ENCODE peak calls at places on chromosomes 5 and 9, in eight cellular contexts. Q is lower lobe of right lung, V is Panc1, E is mammary epithelial cell, L is BJ, C is colonic mucosa, Z is tibial artery, N is spleen. K is an unnamed sample.

GRCh38 chr9:68690088-68690487 is 15.0 kb upstream of the PIP5K1B start:
- DNase-seq in Q (peak; percentile 56), V (no peak), E (no peak), L (no peak), C (no peak), Z (peak; percentile 53), N (no peak), K (no peak)

GRCh38 chr9:77912895-77913693 is 118.5 kb downstream of the GNAQ start:
- DNase-seq in Q (no peak), V (no peak), E (peak; percentile 58), L (no peak), C (no peak), Z (no peak), N (no peak), K (no peak)

GRCh38 chr9:112032733-112033132 is 136.1 kb downstream of the UGCG start:
- DNase-seq in Q (no peak), V (no peak), E (no peak), L (no peak), C (no peak), Z (no peak), N (no peak), K (no peak)

GRCh38 chr9:135902655-135903357 is 4.5 kb downstream of the CAMSAP1 start:
- DNase-seq in Q (no peak), V (no peak), E (peak; percentile 64), L (no peak), C (no peak), Z (no peak), N (peak; percentile 54), K (no peak)

GRCh38 chr9:4508246-4508906 is 18.1 kb downstream of the SLC1A1 start:
- DNase-seq in Q (no peak), V (no peak), E (peak; percentile 81), L (no peak), C (no peak), Z (no peak), N (no peak), K (no peak)

GRCh38 chr5:69136296-69136695 is 30.7 kb upstream of the CCNB1 start:
- DNase-seq in Q (no peak), V (no peak), E (no peak), L (no peak), C (no peak), Z (no peak), N (no peak), K (peak; percentile 43)

GRCh38 chr5:173140769-173141168 is 3.6 kb upstream of the BNIP1 start:
- DNase-seq in Q (no peak), V (no peak), E (no peak), L (no peak), C (no peak), Z (no peak), N (no peak), K (no peak)

GRCh38 chr9:70192707-70193106 is 66.1 kb upstream of the SMC5 start:
- DNase-seq in Q (no peak), V (no peak), E (peak; percentile 49), L (no peak), C (no peak), Z (no peak), N (no peak), K (no peak)

GRCh38 chr5:166102947-166103346 is 2188.5 kb upstream of the WWC1 start:
- DNase-seq in Q (no peak), V (no peak), E (no peak), L (no peak), C (no peak), Z (no peak), N (no peak), K (no peak)

GRCh38 chr5:141492168-141492885 is 3.4 kb downstream of the PCDHGC5 start:
- DNase-seq in Q (no peak), V (no peak), E (no peak), L (no peak), C (no peak), Z (no peak), N (peak; percentile 79), K (peak; percentile 73)

GRCh38 chr5:52657231-52657645 is 130.5 kb upstream of the ITGA1 start:
- DNase-seq in Q (no peak), V (peak; percentile 17), E (peak; percentile 23), L (no peak), C (no peak), Z (no peak), N (no peak), K (peak; percentile 6)

GRCh38 chr9:98096091-98096490 is 22.9 kb downstream of the TRIM14 start:
- DNase-seq in Q (no peak), V (no peak), E (no peak), L (no peak), C (no peak), Z (no peak), N (no peak), K (no peak)

GRCh38 chr5:143693691-143694252 is 118.2 kb upstream of the HMHB1 start:
- DNase-seq in Q (no peak), V (no peak), E (no peak), L (no peak), C (no peak), Z (no peak), N (no peak), K (peak; percentile 48)

GRCh38 chr5:127757576-127757975 is 54.4 kb downstream of the CCDC192 start:
- DNase-seq in Q (no peak), V (peak; percentile 47), E (peak; percentile 53), L (no peak), C (peak; percentile 69), Z (no peak), N (no peak), K (no peak)

GRCh38 chr9:130193119-130193518 is 20.9 kb downstream of the NCS1 start:
- DNase-seq in Q (no peak), V (no peak), E (no peak), L (no peak), C (no peak), Z (no peak), N (no peak), K (no peak)

GRCh38 chr5:62312674-62313073 is 6.7 kb downstream of the KIF2A start:
- DNase-seq in Q (no peak), V (no peak), E (no peak), L (no peak), C (no peak), Z (no peak), N (no peak), K (no peak)

GRCh38 chr9:137252555-137253506 is 1.7 kb downstream of the STPG3 start:
- DNase-seq in Q (no peak), V (no peak), E (no peak), L (no peak), C (no peak), Z (no peak), N (no peak), K (no peak)

GRCh38 chr5:98492258-98492657 is 281.2 kb upstream of the RGMB start:
- DNase-seq in Q (no peak), V (no peak), E (peak; percentile 60), L (no peak), C (no peak), Z (no peak), N (no peak), K (no peak)

GRCh38 chr9:593809-594208 is 247.7 kb upstream of the DMRT1 start:
- DNase-seq in Q (no peak), V (no peak), E (no peak), L (no peak), C (no peak), Z (no peak), N (no peak), K (no peak)
- H3K4me3 ChIP-seq in Q (no peak overlapping the region), V (no peak overlapping the region), E (no peak overlapping the region), L (no peak overlapping the region), C (no peak overlapping the region), Z (no peak overlapping the region), N (no peak overlapping the region), K (no peak overlapping the region)

GRCh38 chr5:88060194-88060593 is 208.5 kb downstream of the TMEM161B start:
- DNase-seq in Q (no peak), V (no peak), E (no peak), L (no peak), C (no peak), Z (no peak), N (no peak), K (no peak)
- TF ChIP-seq CTCF in Q (no peak), V (no peak), E (no peak), L (no peak), C (no peak), Z (no peak), N (no peak), K (no peak)

GRCh38 chr9:134651226-134651905 is 9.8 kb downstream of the COL5A1 start:
- DNase-seq in Q (no peak), V (no peak), E (no peak), L (no peak), C (no peak), Z (no peak), N (peak; percentile 52), K (no peak)

GRCh38 chr9:134652291-134653225 is 11.0 kb downstream of the COL5A1 start:
- DNase-seq in Q (no peak), V (no peak), E (no peak), L (no peak), C (no peak), Z (no peak), N (peak; percentile 46), K (no peak)

GRCh38 chr9:134648701-134649525 is 7.3 kb downstream of the COL5A1 start:
- DNase-seq in Q (no peak), V (no peak), E (no peak), L (no peak), C (no peak), Z (no peak), N (peak; percentile 27), K (no peak)

GRCh38 chr9:134653259-134654009 is 11.8 kb downstream of the COL5A1 start:
- DNase-seq in Q (no peak), V (no peak), E (no peak), L (no peak), C (no peak), Z (no peak), N (peak; percentile 40), K (no peak)

GRCh38 chr9:134650431-134651190 is 9.0 kb downstream of the COL5A1 start:
- DNase-seq in Q (no peak), V (no peak), E (no peak), L (no peak), C (no peak), Z (no peak), N (peak; percentile 50), K (no peak)
- H3K27me3 ChIP-seq in Q (no peaks in the 10 kb centered on the region), V (no peaks in the 10 kb centered on the region), E (no peaks in the 10 kb centered on the region), L (no peaks in the 10 kb centered on the region), C (no peaks in the 10 kb centered on the region), Z (no peaks in the 10 kb centered on the region), N (no peaks in the 10 kb centered on the region), K (no peaks in the 10 kb centered on the region)

GRCh38 chr5:160188151-160188967 is 40.9 kb upstream of the FABP6 start:
- DNase-seq in Q (peak; percentile 63), V (no peak), E (no peak), L (no peak), C (peak; percentile 75), Z (peak; percentile 29), N (peak; percentile 80), K (no peak)
- H3K4me3 ChIP-seq in Q (peak overlapping the region; percentile 64), V (peak overlapping the region; percentile 38), E (no peak overlapping the region), L (peak overlapping the region; percentile 45), C (peak overlapping the region; percentile 52), Z (peak overlapping the region; percentile 65), N (peak overlapping the region; percentile 28), K (no peak overlapping the region)

K was measured in GM06990.